ENCODE peak calls at places on chromosomes 1 and 21, in six cellular contexts. X is mesenchymal stem cell, J is neuronal stem cell, O is H9, E is H1, W is trophoblast cell. G is an unnamed sample.

GRCh38 chr1:16391408-16391807 is 24.4 kb downstream of the SZRD1 start:
- DNase-seq in W (no peak), E (no peak), X (no peak), J (no peak), O (no peak), G (no peak)

GRCh38 chr1:76841460-76841859 is 25.8 kb upstream of the ST6GALNAC5 start:
- DNase-seq in E (no peak), O (no peak), W (no peak), X (no peak), J (no peak), G (no peak)

GRCh38 chr1:159828176-159828575 is 1.5 kb downstream of the SLAMF8 start:
- DNase-seq in E (no peak), W (no peak), X (no peak), J (no peak), O (no peak), G (no peak)

GRCh38 chr1:213194383-213194782 is 143.3 kb downstream of the RPS6KC1 start:
- DNase-seq in J (no peak), X (no peak), O (no peak), E (no peak), W (no peak), G (no peak)

GRCh38 chr1:12458571-12458970 is 159.4 kb downstream of the DHRS3 start:
- DNase-seq in W (no peak), J (no peak), E (no peak), O (no peak), X (no peak), G (no peak)

GRCh38 chr21:24594082-24594481 is 1013.2 kb downstream of the MRPL39 start:
- DNase-seq in O (no peak), E (peak), W (no peak), X (no peak), J (no peak), G (no peak)

GRCh38 chr1:226009650-226010044 is 10.5 kb upstream of the SDE2 start:
- DNase-seq in W (no peak), E (no peak), X (no peak), J (no peak), O (no peak), G (no peak)

GRCh38 chr21:40795313-40795712 is 51.6 kb downstream of the DSCAM start:
- DNase-seq in W (no peak), X (no peak), J (no peak), E (no peak), O (no peak), G (no peak)

GRCh38 chr1:18707696-18708257 is 77.1 kb downstream of the PAX7 start:
- DNase-seq in W (no peak), O (no peak), X (no peak), E (no peak), J (no peak), G (no peak)

DNA sequence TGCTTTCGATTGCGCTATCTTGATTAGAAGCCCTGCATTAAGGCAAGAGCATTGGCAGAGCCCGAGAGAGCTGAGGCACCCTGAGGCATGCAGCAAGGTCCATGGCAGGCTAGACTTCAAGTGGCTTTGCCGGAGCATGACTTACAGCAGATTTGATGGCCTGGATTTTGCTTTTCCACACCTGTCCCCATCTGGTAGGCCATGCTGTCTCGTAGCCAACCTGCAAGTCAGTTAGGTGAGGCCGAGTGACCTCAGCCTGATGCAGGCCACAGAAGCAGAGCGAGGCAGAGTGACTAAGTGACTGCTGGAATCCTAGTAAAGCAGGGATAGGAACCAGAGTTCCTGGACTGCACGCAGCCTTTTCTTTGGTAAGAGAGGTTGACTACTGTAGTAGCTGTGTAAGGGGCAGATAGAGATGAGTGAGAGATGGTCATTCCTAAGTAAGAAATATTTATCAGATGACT is 148.9 kb downstream of the PBX1 start:
- DNase-seq in X (peak), J (no peak), W (peak), O (no peak), E (no peak), G (peak)
- H3K27ac ChIP-seq in X (no peak), J (no peak), W (peak), O (no peak), E (peak), G (peak)

GRCh38 chr1:84259989-84260388 is 41.5 kb upstream of the SAMD13 start:
- DNase-seq in X (no peak), O (no peak), E (no peak), W (no peak), J (no peak), G (no peak)
- H4K91ac ChIP-seq in X (no peak), O (no peak), E (no peak), W (no peak), J (no peak), G (no peak)

GRCh38 chr1:153324912-153325311 is 12.2 kb upstream of the PGLYRP3 start:
- DNase-seq in E (no peak), O (no peak), W (no peak), J (no peak), X (no peak), G (no peak)
- H3K27ac ChIP-seq in E (no peak), O (no peak), W (no peak), J (no peak), X (no peak), G (no peak)

GRCh38 chr1:63994636-63995035 is 208.8 kb upstream of the UBE2U start:
- DNase-seq in W (no peak), E (no peak), X (no peak), J (no peak), O (no peak), G (no peak)

GRCh38 chr1:64001038-64001437 is 202.4 kb upstream of the UBE2U start:
- DNase-seq in E (no peak), O (no peak), X (peak), J (no peak), W (no peak), G (no peak)

GRCh38 chr1:64004451-64004850 is 199.0 kb upstream of the UBE2U start:
- DNase-seq in X (no peak), J (no peak), E (no peak), O (peak), W (no peak), G (peak)

GRCh38 chr1:64000021-64000420 is 203.4 kb upstream of the UBE2U start:
- DNase-seq in O (no peak), E (no peak), X (peak), W (peak), J (no peak), G (peak)
- H4K91ac ChIP-seq in O (no peak), E (no peak), X (no peak), W (no peak), J (no peak), G (no peak)

GRCh38 chr1:27487927-27488522 is 1.9 kb downstream of the WASF2 start:
- DNase-seq in O (no peak), X (peak), W (peak), J (no peak), E (no peak), G (no peak)
- H3K27ac ChIP-seq in O (no peak), X (peak), W (peak), J (peak), E (no peak), G (no peak)

DNA sequence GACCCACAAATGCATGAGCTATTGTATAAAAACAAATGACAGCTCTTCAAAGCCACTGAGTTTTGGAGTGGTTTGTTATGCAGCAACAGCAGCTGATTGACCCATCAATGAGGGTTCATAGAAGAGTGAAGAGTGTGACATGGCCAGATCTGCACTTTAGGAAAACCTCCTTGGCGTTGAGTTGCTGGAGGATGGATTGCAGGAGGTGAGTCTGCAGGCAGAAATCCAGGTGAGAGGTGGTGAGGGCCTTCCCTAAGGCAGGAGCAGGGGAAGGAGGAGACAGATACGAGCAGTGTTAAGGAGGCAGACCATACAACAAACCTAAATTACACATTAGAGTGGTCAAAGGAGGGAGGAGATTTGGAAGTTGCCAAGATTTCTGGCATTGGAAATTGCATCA is 169.3 kb upstream of the CSF3R start:
- DNase-seq in W (peak), J (no peak), X (no peak), O (no peak), E (no peak), G (no peak)
- H4K91ac ChIP-seq in W (no peak), J (no peak), X (no peak), O (no peak), E (no peak), G (no peak)

DNA sequence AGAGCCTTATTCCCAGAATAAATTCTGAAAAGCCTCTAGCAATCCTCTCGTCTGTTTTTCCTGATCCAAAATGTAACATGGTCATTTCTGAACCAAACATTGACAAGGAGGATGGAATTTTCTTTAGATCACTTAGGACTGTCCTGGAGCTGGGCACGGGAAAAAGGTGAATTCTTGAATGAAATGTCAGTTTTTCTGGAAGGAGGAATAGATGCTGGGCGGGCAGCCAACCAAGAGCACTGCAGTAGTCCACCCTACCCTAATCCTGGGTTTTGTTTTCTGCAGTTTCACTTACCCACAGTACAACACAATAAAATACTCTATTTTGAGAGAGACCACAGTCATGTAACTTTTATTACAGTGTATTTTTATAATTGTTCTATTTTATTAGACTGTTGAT is 20.9 kb downstream of the RIT1 start:
- DNase-seq in O (no peak), X (no peak), J (no peak), E (no peak), W (no peak), G (no peak)
- H3K27ac ChIP-seq in O (no peak), X (peak), J (no peak), E (no peak), W (no peak), G (peak)

GRCh38 chr1:201753492-201753891 is 75.5 kb upstream of the IPO9 start:
- DNase-seq in W (no peak), E (no peak), J (no peak), O (no peak), X (no peak), G (peak)
- H4K91ac ChIP-seq in W (no peak), E (no peak), J (no peak), O (no peak), X (no peak), G (peak)

G was measured in IMR-90.